ENCODE peak calls at places on chromosomes 11 and 22, in eight cellular contexts. K, Z, L, D, J, V, Q and U are unnamed samples.

GRCh38 chr11:101428918-101429317 is 154.9 kb downstream of the TRPC6 start:
- DNase-seq in J (no peak), K (no peak), L (no peak), D (peak; percentile 24), Q (peak; percentile 28), Z (no peak), V (no peak), U (no peak)

GRCh38 chr11:58788355-58789023 is 56.0 kb downstream of the GLYATL2 start:
- DNase-seq in K (peak; percentile 25), Z (peak; percentile 60), V (peak; percentile 66), Q (peak; percentile 69), D (peak; percentile 62), L (no peak), J (peak; percentile 54), U (peak; percentile 11)

GRCh38 chr11:106399075-106399500 is 321.6 kb downstream of the AASDHPPT start:
- DNase-seq in K (no peak), Z (no peak), V (no peak), D (no peak), J (peak; percentile 16), Q (peak; percentile 98), L (no peak), U (no peak)

GRCh38 chr22:29890760-29891159 is 7.8 kb downstream of the MTMR3 start:
- DNase-seq in Q (no peak), J (no peak), L (no peak), Z (no peak), K (no peak), D (no peak), V (no peak), U (no peak)

GRCh38 chr11:61586792-61587430 is 6.0 kb upstream of the SYT7 start:
- DNase-seq in D (no peak), Z (no peak), L (no peak), V (no peak), K (no peak), J (no peak), Q (no peak), U (no peak)

GRCh38 chr11:118608268-118609214 is 1.1 kb downstream of the PHLDB1 start:
- DNase-seq in D (peak; percentile 51), L (no peak), V (peak; percentile 59), Q (peak; percentile 68), K (no peak), J (peak; percentile 49), Z (peak; percentile 21), U (no peak)

GRCh38 chr22:17339095-17339693 is 30.1 kb upstream of the CECR2 start:
- DNase-seq in Q (no peak), J (no peak), L (no peak), K (no peak), V (no peak), D (no peak), Z (no peak), U (no peak)

GRCh38 chr22:37223965-37224551 is 11.8 kb upstream of the SSTR3 start:
- DNase-seq in J (no peak), V (no peak), Q (no peak), L (no peak), D (no peak), Z (no peak), K (no peak), U (no peak)

GRCh38 chr11:31804439-31805036 is 6.6 kb downstream of the PAX6 start:
- DNase-seq in D (no peak), J (no peak), Q (no peak), Z (no peak), L (no peak), K (peak; percentile 39), V (no peak), U (no peak)

GRCh38 chr11:47507016-47507631 is 45.8 kb downstream of the CELF1 start:
- DNase-seq in V (no peak), J (no peak), D (no peak), L (no peak), Q (no peak), Z (no peak), K (no peak), U (no peak)

GRCh38 chr11:124233376-124233775 is 7.5 kb upstream of the OR8G1 start:
- DNase-seq in Z (no peak), D (no peak), J (no peak), L (no peak), Q (no peak), V (no peak), K (no peak), U (no peak)